ENCODE peak calls at places on chromosomes 11 and 22, in seven cellular contexts. B is left lobe of liver; O is GM23338; T is activated CD4-positive, alpha-beta T cell treated with anti-CD3 and anti-CD28 coated beads, Interleukin-2, amount 50 U/mL, for 48 hours; W is fibroblast of gingiva; Y is stomach; L is GM10248. I is an unnamed sample.

GRCh38 chr22:46589871-46590271 is 30.3 kb upstream of the GRAMD4 start:
- DNase-seq in Y (no peak), W (no peak), B (no peak), T (no peak), O (no peak), L (no peak), I (no peak)

GRCh38 chr11:43981006-43981405 is 38.6 kb downstream of the C11orf96 start:
- DNase-seq in W (no peak), L (no peak), T (no peak), O (no peak), Y (no peak), B (no peak), I (no peak)

GRCh38 chr11:122235615-122236014 is 119.6 kb upstream of the BLID start:
- DNase-seq in O (no peak), L (no peak), Y (no peak), B (no peak), T (no peak), W (peak; percentile 98), I (peak; percentile 3)

GRCh38 chr11:114762437-114762836 is 84.1 kb downstream of the NXPE2 start:
- DNase-seq in Y (peak; percentile 48), L (no peak), W (peak; percentile 32), O (peak; percentile 83), B (peak; percentile 56), T (peak; percentile 21), I (peak; percentile 15)

GRCh38 chr22:49954354-49954753 is 6.2 kb upstream of the PIM3 start:
- DNase-seq in O (no peak), T (no peak), L (no peak), W (no peak), B (peak; percentile 90), Y (peak; percentile 68), I (no peak)

GRCh38 chr11:114164546-114164945 is 105.0 kb downstream of the ZBTB16 start:
- DNase-seq in L (no peak), Y (no peak), O (no peak), W (no peak), B (no peak), T (no peak), I (no peak)

GRCh38 chr22:50250555-50251471 is at the start of gene HDAC10:
- DNase-seq in L (peak; percentile 93), O (peak; percentile 94), Y (peak; percentile 90), T (peak; percentile 87), W (peak; percentile 74), B (peak; percentile 85), I (peak; percentile 72)

GRCh38 chr11:66008468-66009101 is 3.2 kb upstream of the CST6 start:
- DNase-seq in B (no peak), L (no peak), Y (no peak), O (no peak), T (no peak), W (no peak), I (no peak)

GRCh38 chr11:126080206-126080941 is 17.7 kb upstream of the CDON start:
- DNase-seq in B (no peak), Y (no peak), W (no peak), O (no peak), T (no peak), L (no peak), I (no peak)

GRCh38 chr11:103338621-103339484 is 229.6 kb downstream of the DYNC2H1 start:
- DNase-seq in T (no peak), Y (no peak), B (no peak), W (peak; percentile 8), L (no peak), O (peak; percentile 62), I (no peak)

GRCh38 chr22:32475428-32476010 is 908 bp downstream of the FBXO7 start:
- DNase-seq in T (peak; percentile 37), Y (peak; percentile 40), L (peak; percentile 21), W (no peak), O (peak; percentile 39), B (peak; percentile 62), I (no peak)

GRCh38 chr22:18033204-18033998 is 9.0 kb upstream of the MICAL3 start:
- DNase-seq in B (no peak), T (no peak), L (no peak), O (no peak), Y (no peak), W (peak; percentile 78), I (no peak)

GRCh38 chr22:20531404-20532181 is 24.2 kb downstream of the MED15 start:
- DNase-seq in Y (peak; percentile 62), T (no peak), W (peak; percentile 77), B (no peak), O (peak; percentile 68), L (no peak), I (peak; percentile 64)

GRCh38 chr22:42863349-42863911 is 6.4 kb upstream of the ARFGAP3 start:
- DNase-seq in Y (no peak), L (no peak), W (peak; percentile 65), T (peak; percentile 68), O (no peak), B (no peak), I (no peak)

GRCh38 chr11:61129608-61130523 is 27.6 kb downstream of the CD5 start:
- DNase-seq in Y (peak; percentile 94), B (peak; percentile 86), T (peak; percentile 96), W (peak; percentile 73), O (peak; percentile 96), L (peak; percentile 97), I (peak; percentile 96)

GRCh38 chr11:15663778-15664218 is 549.1 kb downstream of the INSC start:
- DNase-seq in T (no peak), O (peak; percentile 62), L (no peak), W (no peak), Y (no peak), B (no peak), I (no peak)

GRCh38 chr22:29158546-29158945 is 47.1 kb upstream of the EMID1 start:
- DNase-seq in O (no peak), W (no peak), B (no peak), L (no peak), T (no peak), Y (no peak), I (no peak)

GRCh38 chr22:37843746-37844089 is 416 bp downstream of the ANKRD54 start:
- DNase-seq in O (peak; percentile 58), T (peak; percentile 59), L (peak; percentile 68), Y (no peak), W (no peak), B (peak; percentile 68), I (no peak)

GRCh38 chr11:3022982-3023381 is 30.9 kb upstream of the NAP1L4 start:
- DNase-seq in B (no peak), T (no peak), O (no peak), W (peak; percentile 76), Y (no peak), L (no peak), I (no peak)

GRCh38 chr11:115330693-115331482 is 173.3 kb downstream of the CADM1 start:
- DNase-seq in B (no peak), O (peak; percentile 19), W (no peak), L (no peak), T (no peak), Y (no peak), I (no peak)

GRCh38 chr11:45290586-45290985 is 4.4 kb upstream of the SYT13 start:
- DNase-seq in W (no peak), O (no peak), L (no peak), T (no peak), B (no peak), Y (no peak), I (no peak)

GRCh38 chr11:130861902-130862552 is 54.3 kb downstream of the SNX19 start:
- DNase-seq in O (peak; percentile 97), T (peak; percentile 89), B (peak; percentile 87), Y (peak; percentile 95), W (peak; percentile 87), L (peak; percentile 82), I (peak; percentile 42)

GRCh38 chr11:30938801-30939200 is 352.6 kb upstream of the MPPED2 start:
- DNase-seq in W (no peak), L (no peak), T (no peak), O (no peak), B (no peak), Y (no peak), I (no peak)

GRCh38 chr11:68841718-68842426 is at the start of gene CPT1A:
- DNase-seq in B (peak; percentile 86), O (peak; percentile 78), Y (peak; percentile 86), W (peak; percentile 71), L (peak; percentile 85), T (peak; percentile 75), I (peak; percentile 91)

GRCh38 chr11:101390539-101390938 is 193.3 kb downstream of the TRPC6 start:
- DNase-seq in W (peak; percentile 19), B (no peak), O (peak; percentile 3), T (no peak), L (no peak), Y (no peak), I (no peak)

GRCh38 chr11:2694995-2695939 is 4.5 kb downstream of the KCNQ1OT1 start:
- DNase-seq in T (no peak), L (no peak), O (no peak), W (no peak), Y (no peak), B (no peak), I (no peak)

GRCh38 chr11:118870396-118871343 is 13.0 kb upstream of the CXCR5 start:
- DNase-seq in T (peak; percentile 52), W (peak; percentile 39), L (peak; percentile 60), O (peak; percentile 42), Y (no peak), B (peak; percentile 87), I (no peak)

GRCh38 chr22:27230189-27230588 is 571.4 kb downstream of the MN1 start:
- DNase-seq in B (no peak), W (no peak), T (no peak), L (no peak), Y (no peak), O (no peak), I (no peak)

GRCh38 chr11:61356701-61357100 is 5.0 kb downstream of the CYB561A3 start:
- DNase-seq in W (no peak), Y (no peak), O (no peak), L (no peak), T (no peak), B (no peak), I (no peak)

GRCh38 chr11:87421422-87421821 is 383.7 kb downstream of the TMEM135 start:
- DNase-seq in W (peak; percentile 73), T (peak; percentile 15), L (peak; percentile 53), B (no peak), O (peak; percentile 93), Y (no peak), I (no peak)

GRCh38 chr11:28476053-28476452 is 367.9 kb downstream of the METTL15 start:
- DNase-seq in B (no peak), T (no peak), L (no peak), W (no peak), O (peak; percentile 12), Y (no peak), I (no peak)

GRCh38 chr11:14460147-14460546 is 39.5 kb downstream of the COPB1 start:
- DNase-seq in Y (no peak), B (no peak), T (no peak), W (no peak), O (no peak), L (no peak), I (no peak)

GRCh38 chr22:20299736-20300136 is 20.1 kb downstream of the DGCR6L start:
- DNase-seq in L (no peak), O (peak; percentile 58), W (peak; percentile 13), Y (peak; percentile 60), T (no peak), B (peak; percentile 88), I (no peak)

GRCh38 chr22:19199479-19199878 is 20.9 kb upstream of the SLC25A1 start:
- DNase-seq in W (no peak), B (no peak), O (no peak), L (no peak), Y (no peak), T (no peak), I (no peak)

I was measured in H54.